ENCODE peak calls at places on chromosomes 2 and 18, in seven cellular contexts. C is HepG2, S is HCT116, O is GM12878, P is K562, M is SK-N-SH, X is H1. G is an unnamed sample.

GRCh38 chr2:25844089-25844488 is 34.2 kb downstream of the ASXL2 start:
- DNase-seq in C (no peak), S (no peak), O (no peak), P (no peak), M (no peak), X (no peak), G (no peak)

GRCh38 chr18:79332601-79333000 is 63.1 kb upstream of the NFATC1 start:
- DNase-seq in C (no peak), S (no peak), O (no peak), P (no peak), M (no peak), X (no peak), G (no peak)

GRCh38 chr18:79796016-79796415 is 1.7 kb upstream of the KCNG2 start:
- DNase-seq in C (no peak), S (no peak), O (no peak), P (no peak), M (no peak), X (no peak), G (no peak)

GRCh38 chr18:8480506-8481328 is 128.5 kb upstream of the RAB12 start:
- DNase-seq in C (peak), S (peak), O (no peak), P (peak), M (peak), X (no peak), G (peak)

GRCh38 chr2:108614659-108615058 is 80.4 kb downstream of the LIMS1 start:
- DNase-seq in C (no peak), S (no peak), O (no peak), P (no peak), M (no peak), X (no peak), G (no peak)

GRCh38 chr18:49249523-49249922 is 210.9 kb downstream of the DYM start:
- DNase-seq in C (no peak), S (no peak), O (no peak), P (no peak), M (no peak), X (no peak), G (no peak)

GRCh38 chr18:68714356-68714706 is 577 bp downstream of the TMX3 start:
- DNase-seq in C (peak), S (no peak), O (no peak), P (peak), M (peak), X (no peak), G (no peak)

GRCh38 chr2:140359056-140359771 is 1579.0 kb upstream of the NXPH2 start:
- DNase-seq in C (no peak), S (no peak), O (no peak), P (no peak), M (no peak), X (no peak), G (no peak)

GRCh38 chr2:26088038-26088643 is 54.3 kb downstream of the RAB10 start:
- DNase-seq in C (peak), S (no peak), O (no peak), P (peak), M (peak), X (no peak), G (peak)

GRCh38 chr18:69257861-69258458 is 142.7 kb upstream of the DOK6 start:
- DNase-seq in C (peak), S (no peak), O (no peak), P (no peak), M (no peak), X (no peak), G (no peak)

GRCh38 chr18:31399336-31400032 is 22.9 kb downstream of the DSG4 start:
- DNase-seq in C (peak), S (peak), O (no peak), P (no peak), M (no peak), X (no peak), G (no peak)

GRCh38 chr2:203689424-203690109 is 16.9 kb upstream of the CD28 start:
- DNase-seq in C (no peak), S (no peak), O (peak), P (no peak), M (no peak), X (no peak), G (no peak)

GRCh38 chr2:196143641-196144236 is 27.6 kb downstream of the STK17B start:
- DNase-seq in C (no peak), S (no peak), O (no peak), P (no peak), M (no peak), X (no peak), G (no peak)

DNA sequence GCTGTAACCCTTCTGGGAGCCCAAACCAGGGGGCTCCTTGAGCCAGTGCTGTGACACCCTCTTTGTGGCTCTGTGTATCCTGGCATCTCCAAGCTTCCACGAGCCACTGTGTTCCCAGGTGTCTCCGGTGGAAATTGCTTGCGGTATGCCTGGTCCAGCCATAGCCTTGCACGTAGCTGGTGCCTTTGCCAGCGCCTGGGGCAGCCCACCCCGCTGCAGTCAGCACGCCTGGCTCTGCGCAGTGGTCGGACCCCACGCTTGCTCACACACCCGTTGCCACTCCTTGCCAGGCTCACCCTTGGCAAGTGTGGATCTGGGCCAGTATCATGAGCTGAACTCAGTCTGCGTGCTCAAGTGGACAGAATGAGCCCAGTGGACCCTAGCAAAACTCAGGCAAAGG is 152.3 kb downstream of the MBD5 start:
- DNase-seq in C (no peak), S (no peak), O (no peak), P (no peak), M (no peak), X (no peak), G (no peak)
- TF ChIP-seq JUND in C (no peak), S (no peak), O (no peak), P (no peak), M (no peak), X (no peak), G (no peak)

DNA sequence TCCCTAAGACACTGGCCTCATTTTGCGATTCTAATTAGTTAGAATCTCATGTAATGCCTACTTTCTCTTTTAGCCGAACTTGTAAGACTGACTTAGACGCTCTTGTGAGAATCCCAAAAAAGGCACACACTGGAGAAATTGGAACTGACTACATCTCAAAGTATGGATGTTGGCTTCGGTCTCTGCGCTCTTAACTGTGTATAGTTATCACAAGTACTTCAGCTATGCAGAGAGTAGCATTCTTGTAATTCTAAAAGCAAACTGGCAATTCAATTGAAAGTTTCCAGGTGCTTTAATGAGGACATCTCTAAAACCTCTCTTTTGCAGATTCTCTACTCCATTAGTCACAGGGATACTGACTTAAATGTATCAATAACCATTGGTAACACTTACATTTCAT is 567.9 kb downstream of the DCC start:
- DNase-seq in C (no peak), S (no peak), O (no peak), P (no peak), M (no peak), X (no peak), G (no peak)
- TF ChIP-seq JUND in C (no peak), S (no peak), O (no peak), P (no peak), M (no peak), X (no peak), G (no peak)

GRCh38 chr2:128413014-128413717 is 94.5 kb upstream of the HS6ST1 start:
- DNase-seq in C (no peak), S (no peak), O (no peak), P (no peak), M (no peak), X (no peak), G (no peak)
- TF ChIP-seq JUND in C (no peak), S (no peak), O (no peak), P (no peak), M (no peak), X (no peak), G (no peak)

GRCh38 chr2:163731735-163732134 is 4.1 kb downstream of the FIGN start:
- DNase-seq in C (no peak), S (no peak), O (no peak), P (no peak), M (no peak), X (no peak), G (no peak)

GRCh38 chr2:163734911-163735691 is 707 bp downstream of the FIGN start:
- DNase-seq in C (no peak), S (no peak), O (no peak), P (no peak), M (peak), X (no peak), G (peak)

GRCh38 chr2:163732718-163733117 is 3.1 kb downstream of the FIGN start:
- DNase-seq in C (no peak), S (no peak), O (no peak), P (no peak), M (no peak), X (no peak), G (peak)

GRCh38 chr2:163734401-163734800 is 1.4 kb downstream of the FIGN start:
- DNase-seq in C (no peak), S (no peak), O (no peak), P (no peak), M (no peak), X (no peak), G (no peak)

GRCh38 chr2:163733301-163733938 is 2.4 kb downstream of the FIGN start:
- DNase-seq in C (no peak), S (no peak), O (no peak), P (no peak), M (peak), X (no peak), G (peak)
- TF ChIP-seq JUND in C (no peak), S (no peak), O (no peak), P (no peak), M (no peak), X (no peak), G (no peak)

GRCh38 chr18:27750014-27750413 is 426.9 kb downstream of the CDH2 start:
- DNase-seq in C (peak), S (peak), O (no peak), P (no peak), M (peak), X (peak), G (peak)
- TF ChIP-seq JUND in C (no peak), S (no peak), O (no peak), P (no peak), M (no peak), X (peak), G (no peak)